ENCODE peak calls at places on chromosomes 5 and 9, in five cellular contexts. One of them, this sample, is unnamed.

GRCh38 chr9:69195019-69195418 is 20.9 kb downstream of the TJP2 start:
- DNase-seq in non-pigmented ciliary epithelial cell: no peak
- DNase-seq in ovary: no peak
- DNase-seq in activated gamma-delta T cell treated with Interleukin-2 at 50 U/mL for 16 hours: no peak
- DNase-seq in EL: no peak
- DNase-seq in this sample: no peak

GRCh38 chr9:29575219-29575618 is 2001.9 kb upstream of the C9orf72 start:
- DNase-seq in non-pigmented ciliary epithelial cell: no peak
- DNase-seq in ovary: no peak
- DNase-seq in activated gamma-delta T cell treated with Interleukin-2 at 50 U/mL for 16 hours: no peak
- DNase-seq in EL: peak; percentile 3
- DNase-seq in this sample: no peak

GRCh38 chr5:133366438-133366837 is 245.9 kb downstream of the FSTL4 start:
- DNase-seq in non-pigmented ciliary epithelial cell: no peak
- DNase-seq in ovary: no peak
- DNase-seq in activated gamma-delta T cell treated with Interleukin-2 at 50 U/mL for 16 hours: no peak
- DNase-seq in EL: no peak
- DNase-seq in this sample: no peak

GRCh38 chr9:37446401-37446800 is 18.8 kb downstream of the ZBTB5 start:
- DNase-seq in non-pigmented ciliary epithelial cell: no peak
- DNase-seq in ovary: no peak
- DNase-seq in activated gamma-delta T cell treated with Interleukin-2 at 50 U/mL for 16 hours: no peak
- DNase-seq in EL: no peak
- DNase-seq in this sample: no peak

GRCh38 chr5:122170630-122171029 is 41.3 kb downstream of the ZNF474 start:
- DNase-seq in non-pigmented ciliary epithelial cell: no peak
- DNase-seq in ovary: no peak
- DNase-seq in activated gamma-delta T cell treated with Interleukin-2 at 50 U/mL for 16 hours: no peak
- DNase-seq in EL: peak; percentile 69
- DNase-seq in this sample: no peak

GRCh38 chr5:123752576-123752975 is 240.6 kb downstream of the CSNK1G3 start:
- DNase-seq in non-pigmented ciliary epithelial cell: peak; percentile 75
- DNase-seq in ovary: no peak
- DNase-seq in activated gamma-delta T cell treated with Interleukin-2 at 50 U/mL for 16 hours: no peak
- DNase-seq in EL: peak; percentile 88
- DNase-seq in this sample: no peak

GRCh38 chr5:89303033-89303480 is 420.1 kb upstream of the MEF2C start:
- DNase-seq in non-pigmented ciliary epithelial cell: no peak
- DNase-seq in ovary: no peak
- DNase-seq in activated gamma-delta T cell treated with Interleukin-2 at 50 U/mL for 16 hours: no peak
- DNase-seq in EL: no peak
- DNase-seq in this sample: no peak

GRCh38 chr9:113513541-113513940 is 50.0 kb downstream of the RGS3 start:
- DNase-seq in non-pigmented ciliary epithelial cell: no peak
- DNase-seq in ovary: no peak
- DNase-seq in activated gamma-delta T cell treated with Interleukin-2 at 50 U/mL for 16 hours: peak; percentile 17
- DNase-seq in EL: no peak
- DNase-seq in this sample: no peak

GRCh38 chr9:93107151-93107824 is 11.3 kb downstream of the CARD19 start:
- DNase-seq in non-pigmented ciliary epithelial cell: no peak
- DNase-seq in ovary: peak; percentile 8
- DNase-seq in activated gamma-delta T cell treated with Interleukin-2 at 50 U/mL for 16 hours: no peak
- DNase-seq in EL: no peak
- DNase-seq in this sample: no peak

GRCh38 chr5:76500633-76501393 is 97.7 kb downstream of the IQGAP2 start:
- DNase-seq in non-pigmented ciliary epithelial cell: no peak
- DNase-seq in ovary: peak; percentile 44
- DNase-seq in activated gamma-delta T cell treated with Interleukin-2 at 50 U/mL for 16 hours: no peak
- DNase-seq in EL: no peak
- DNase-seq in this sample: no peak

This sample was measured in GM12891.